ENCODE peak calls at places on chromosome 7, in four cellular contexts. V is CD8-positive, alpha-beta memory T cell; F is CD4-positive, alpha-beta memory T cell; W is suprapubic skin. P is an unnamed sample.
A peak's percentile ranks its signal among the peaks of the same experiment; 100 is the strongest.

GRCh38 chr7:44067064-44067951 is 1.9 kb upstream of the PGAM2 start:
- DNase-seq in F (no peak), W (peak; percentile 58), V (no peak), P (no peak)

GRCh38 chr7:151416921-151417320 is 7.1 kb upstream of the WDR86 start:
- DNase-seq in F (no peak), V (no peak), W (peak; percentile 51), P (no peak)

GRCh38 chr7:16345979-16346958 is 75.1 kb downstream of the CRPPA start:
- DNase-seq in V (peak; percentile 19), W (no peak), F (no peak), P (no peak)

GRCh38 chr7:70060298-70061068 is 462.2 kb downstream of the AUTS2 start:
- DNase-seq in V (no peak), W (no peak), F (no peak), P (no peak)

GRCh38 chr7:116122972-116123595 is 87.3 kb upstream of the TES start:
- DNase-seq in V (no peak), W (no peak), F (peak; percentile 8), P (no peak)

GRCh38 chr7:130941322-130942210 is 207.6 kb upstream of the KLF14 start:
- DNase-seq in F (no peak), W (no peak), V (no peak), P (peak; percentile 58)

GRCh38 chr7:130393799-130394411 is 13.6 kb downstream of the CPA1 start:
- DNase-seq in W (no peak), V (no peak), F (no peak), P (no peak)

GRCh38 chr7:96199421-96199820 is 122.5 kb downstream of the SLC25A13 start:
- DNase-seq in W (no peak), F (no peak), V (no peak), P (no peak)

GRCh38 chr7:142854505-142855400 is at the start of gene EPHB6:
- DNase-seq in V (peak; percentile 60), W (peak; percentile 89), F (peak; percentile 47), P (peak; percentile 41)

GRCh38 chr7:128831994-128832879 is 2.0 kb downstream of the FLNC start:
- DNase-seq in F (no peak), W (peak; percentile 66), V (no peak), P (no peak)

GRCh38 chr7:45077579-45077978 is 11.2 kb downstream of the NACAD start:
- DNase-seq in W (no peak), V (no peak), F (no peak), P (no peak)

GRCh38 chr7:52609511-52609910 is 425.9 kb upstream of the POM121L12 start:
- DNase-seq in V (no peak), F (no peak), W (no peak), P (no peak)

GRCh38 chr7:150685219-150686029 is at the start of gene GIMAP2:
- DNase-seq in W (no peak), V (peak; percentile 57), F (peak; percentile 69), P (no peak)

GRCh38 chr7:158049271-158049670 is 538.4 kb downstream of the PTPRN2 start:
- DNase-seq in V (no peak), F (no peak), W (peak; percentile 49), P (no peak)
- H3K36me3 ChIP-seq in V (no peaks in the 10 kb centered on the region), F (no peaks in the 10 kb centered on the region), W (no peaks in the 10 kb centered on the region), P (no peaks in the 10 kb centered on the region)

DNA sequence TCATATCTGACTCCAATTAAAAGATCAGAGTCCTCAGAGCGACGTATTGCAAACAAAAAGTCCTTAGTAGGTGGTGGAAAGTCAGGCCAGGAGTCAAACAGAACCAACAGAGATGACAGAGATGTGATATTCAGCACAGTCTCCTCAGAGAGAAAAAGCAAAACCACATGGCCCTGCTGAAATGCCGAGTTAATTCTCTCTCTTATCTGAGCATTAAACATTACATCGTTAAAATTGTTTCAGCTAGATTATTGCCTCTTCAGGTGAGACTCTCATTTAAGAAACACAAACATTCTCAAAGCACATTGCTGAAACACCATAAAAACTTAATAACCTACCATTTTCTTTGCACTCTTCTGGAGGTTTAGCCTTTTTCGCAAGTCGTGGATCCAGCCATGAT is 690.9 kb downstream of the PHTF2 start:
- DNase-seq in F (no peak), V (no peak), W (no peak), P (no peak)
- H3K27ac ChIP-seq in F (no peak overlapping the region), V (no peak overlapping the region), W (no peak overlapping the region), P (no peak overlapping the region)

GRCh38 chr7:98900815-98901214 is 22.5 kb downstream of the TRRAP start:
- DNase-seq in F (no peak), V (no peak), W (no peak), P (no peak)
- H3K36me3 ChIP-seq in F (peaks cover 85% of the 10 kb centered on the region), V (peaks cover 84% of the 10 kb centered on the region), W (peaks cover 98% of the 10 kb centered on the region), P (peaks cover 84% of the 10 kb centered on the region)

GRCh38 chr7:916291-916941 is 38.1 kb downstream of the ADAP1 start:
- DNase-seq in V (no peak), F (no peak), W (peak; percentile 66), P (no peak)
- H3K27ac ChIP-seq in V (no peak overlapping the region), F (no peak overlapping the region), W (no peak overlapping the region), P (no peak overlapping the region)

GRCh38 chr7:117134885-117135552 is 181.7 kb downstream of the ST7 start:
- DNase-seq in W (no peak), F (no peak), V (no peak), P (no peak)
- H3K36me3 ChIP-seq in W (peaks cover 22% of the 10 kb centered on the region), F (no peaks in the 10 kb centered on the region), V (peaks cover 4% of the 10 kb centered on the region), P (no peaks in the 10 kb centered on the region)

GRCh38 chr7:106583706-106584690 is 77.0 kb downstream of the CCDC71L start:
- DNase-seq in W (no peak), V (no peak), F (no peak), P (no peak)
- H3K27ac ChIP-seq in W (no peak overlapping the region), V (no peak overlapping the region), F (no peak overlapping the region), P (no peak overlapping the region)

DNA sequence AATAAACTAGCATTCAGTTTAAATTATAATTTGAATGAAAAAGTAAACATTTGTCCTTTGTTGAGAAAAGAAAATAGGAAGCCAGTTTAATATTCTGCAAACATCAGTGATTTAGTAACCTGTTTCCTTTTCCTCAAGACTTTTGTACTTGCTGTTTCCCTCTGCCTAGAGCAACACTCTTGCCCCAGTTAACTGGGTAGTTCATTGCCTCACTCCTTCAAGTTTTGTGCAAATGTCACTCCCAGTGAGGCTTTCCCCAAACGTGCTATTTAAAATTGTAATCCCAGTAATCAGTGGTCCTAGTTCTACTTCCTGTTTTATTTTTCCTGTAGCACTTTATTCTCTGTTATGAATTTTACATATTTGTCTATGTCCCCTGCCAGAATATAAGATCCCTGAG is 23.9 kb downstream of the DLD start:
- DNase-seq in V (no peak), F (no peak), W (no peak), P (no peak)
- H3K36me3 ChIP-seq in V (peaks cover 54% of the 10 kb centered on the region), F (peaks cover 59% of the 10 kb centered on the region), W (peaks cover 61% of the 10 kb centered on the region), P (peaks cover 56% of the 10 kb centered on the region)

GRCh38 chr7:91249506-91250233 is 14.6 kb upstream of the FZD1 start:
- DNase-seq in W (no peak), F (no peak), V (no peak), P (no peak)
- H3K27ac ChIP-seq in W (peak overlapping the region; percentile 35), F (no peak overlapping the region), V (no peak overlapping the region), P (no peak overlapping the region)

GRCh38 chr7:75955293-75955938 is 39.0 kb downstream of the TMEM120A start:
- DNase-seq in W (no peak), V (no peak), F (no peak), P (no peak)

GRCh38 chr7:75953918-75954317 is 39.0 kb downstream of the POR start:
- DNase-seq in F (no peak), W (no peak), V (no peak), P (no peak)

GRCh38 chr7:75960372-75960771 is 34.0 kb downstream of the TMEM120A start:
- DNase-seq in F (no peak), W (no peak), V (no peak), P (no peak)

GRCh38 chr7:75958802-75959543 is 35.4 kb downstream of the TMEM120A start:
- DNase-seq in V (no peak), W (no peak), F (no peak), P (no peak)

DNA sequence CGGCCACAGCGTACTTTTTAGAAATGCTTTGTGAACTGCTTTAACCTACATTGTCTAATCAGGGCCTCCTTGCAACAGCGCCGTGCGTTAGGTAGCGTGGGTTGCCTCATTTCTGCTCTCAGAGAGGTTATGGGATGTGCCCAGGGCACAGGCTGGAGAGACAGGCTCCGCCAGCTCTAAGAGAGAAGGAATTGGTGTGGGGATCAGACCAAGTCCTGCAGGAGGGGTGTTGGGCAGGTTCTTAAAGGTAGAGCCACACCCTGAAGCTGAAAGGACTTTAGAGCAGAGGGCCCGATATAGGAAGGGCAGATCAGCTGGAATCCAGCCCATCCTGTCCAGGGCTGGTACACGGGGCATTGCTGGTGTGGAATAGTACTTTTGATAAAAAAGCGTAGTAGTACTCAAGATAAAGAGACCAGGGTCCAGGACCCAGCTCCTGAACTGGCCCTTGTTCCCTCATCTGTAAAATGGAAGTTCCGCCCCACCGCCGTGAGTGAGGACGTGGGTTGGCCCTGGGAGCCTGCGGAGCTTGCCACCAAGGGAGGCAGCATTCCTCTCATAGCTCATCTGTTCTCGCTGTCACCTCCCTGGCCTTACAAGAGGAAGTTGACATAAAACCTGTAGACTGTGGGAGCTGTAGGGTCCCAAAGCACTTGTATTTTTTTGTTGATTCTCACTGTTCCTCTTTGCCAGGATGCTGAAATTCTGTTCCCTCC is 37.2 kb downstream of the TMEM120A start:
- DNase-seq in V (no peak), F (no peak), W (no peak), P (no peak)
- H3K36me3 ChIP-seq in V (peaks cover 4% of the 10 kb centered on the region), F (peaks cover 8% of the 10 kb centered on the region), W (peaks cover 47% of the 10 kb centered on the region), P (peaks cover 37% of the 10 kb centered on the region)

P was measured in effector memory CD4-positive, alpha-beta T cell.